ENCODE peak calls at places on chromosome 1, in five cellular contexts. W is iris pigment epithelial cell, A is tibial nerve, K is EL, S is GM13976. C is an unnamed sample.

GRCh38 chr1:42420911-42421585 is 34.8 kb downstream of the ZMYND12 start:
- DNase-seq in S (no peak), K (peak), W (peak), A (no peak), C (peak)

GRCh38 chr1:202113690-202114300 is 8.9 kb upstream of the GPR37L1 start:
- DNase-seq in A (no peak), W (no peak), K (no peak), S (peak), C (no peak)

GRCh38 chr1:167105150-167105840 is 11.4 kb downstream of the STYXL2 start:
- DNase-seq in K (no peak), A (no peak), S (no peak), W (no peak), C (no peak)

GRCh38 chr1:238492271-238492670 is 601.5 kb upstream of the ZP4 start:
- DNase-seq in S (no peak), K (no peak), A (no peak), W (no peak), C (no peak)

GRCh38 chr1:59354754-59355337 is 58.0 kb downstream of the FGGY start:
- DNase-seq in K (no peak), A (peak), W (no peak), S (peak), C (no peak)

GRCh38 chr1:93631626-93632365 is 49.8 kb downstream of the BCAR3 start:
- DNase-seq in S (no peak), W (peak), A (no peak), K (no peak), C (no peak)

GRCh38 chr1:93177991-93178390 is 2.2 kb downstream of the TMED5 start:
- DNase-seq in A (no peak), K (peak), S (no peak), W (peak), C (peak)

GRCh38 chr1:36537190-36537768 is 54.6 kb upstream of the CSF3R start:
- DNase-seq in S (no peak), W (no peak), K (no peak), A (no peak), C (no peak)

GRCh38 chr1:67347688-67348472 is 40.2 kb downstream of the IL12RB2 start:
- DNase-seq in A (peak), S (no peak), K (peak), W (peak), C (peak)

GRCh38 chr1:156082111-156083091 is at the start of gene MEX3A:
- DNase-seq in S (peak), A (no peak), W (peak), K (peak), C (peak)

GRCh38 chr1:161200992-161201827 is 957 bp upstream of the NDUFS2 start:
- DNase-seq in A (no peak), K (peak), S (peak), W (peak), C (peak)

GRCh38 chr1:34403156-34403555 is 226.4 kb downstream of the C1orf94 start:
- DNase-seq in S (no peak), K (no peak), A (no peak), W (no peak), C (no peak)

GRCh38 chr1:164723296-164723731 is 164.3 kb downstream of the PBX1 start:
- DNase-seq in A (no peak), W (no peak), S (no peak), K (no peak), C (no peak)

GRCh38 chr1:104056786-104057185 is 307.1 kb downstream of the AMY1C start:
- DNase-seq in K (no peak), A (no peak), S (no peak), W (no peak), C (no peak)

GRCh38 chr1:94537254-94537653 is 4.3 kb downstream of the F3 start:
- DNase-seq in K (no peak), W (no peak), S (no peak), A (no peak), C (no peak)

GRCh38 chr1:85576642-85577420 is 3.7 kb upstream of the CCN1 start:
- DNase-seq in K (peak), A (peak), W (peak), S (peak), C (peak)

GRCh38 chr1:5491207-5491904 is 500.9 kb downstream of the NPHP4 start:
- DNase-seq in K (no peak), S (no peak), A (no peak), W (no peak), C (no peak)

GRCh38 chr1:203996126-203996525 is 76.8 kb upstream of the SOX13 start:
- DNase-seq in S (no peak), K (no peak), W (peak), A (no peak), C (no peak)

GRCh38 chr1:4702464-4702863 is 48.1 kb downstream of the AJAP1 start:
- DNase-seq in W (no peak), A (no peak), S (no peak), K (no peak), C (no peak)

GRCh38 chr1:153344718-153345025 is 4.0 kb downstream of the PGLYRP4 start:
- DNase-seq in A (no peak), K (no peak), S (peak), W (no peak), C (no peak)

GRCh38 chr1:182069028-182069466 is 7.5 kb upstream of the ZNF648 start:
- DNase-seq in A (no peak), K (peak), S (peak), W (peak), C (peak)

GRCh38 chr1:15324867-15325335 is 77.9 kb downstream of the FHAD1 start:
- DNase-seq in K (no peak), A (no peak), S (no peak), W (no peak), C (no peak)

GRCh38 chr1:182281541-182281940 is 110.0 kb downstream of the GLUL start:
- DNase-seq in S (no peak), K (no peak), A (peak), W (no peak), C (no peak)

GRCh38 chr1:243791586-243792267 is 58.3 kb downstream of the AKT3 start:
- DNase-seq in K (no peak), A (peak), W (peak), S (no peak), C (no peak)

GRCh38 chr1:201021333-201022177 is 2.0 kb downstream of the KIF21B start:
- DNase-seq in W (no peak), A (no peak), S (no peak), K (no peak), C (no peak)

GRCh38 chr1:106700151-106700550 is 356.3 kb upstream of the PRMT6 start:
- DNase-seq in W (no peak), K (peak), A (no peak), S (no peak), C (peak)

GRCh38 chr1:113756461-113756860 is 2.8 kb downstream of the PHTF1 start:
- DNase-seq in A (no peak), W (no peak), S (no peak), K (no peak), C (no peak)

GRCh38 chr1:184289825-184290550 is 96.8 kb upstream of the C1orf21 start:
- DNase-seq in K (no peak), S (no peak), W (peak), A (no peak), C (no peak)

GRCh38 chr1:233897325-233898162 is 6.9 kb upstream of the SLC35F3 start:
- DNase-seq in K (no peak), S (peak), W (no peak), A (no peak), C (no peak)

GRCh38 chr1:151989131-151989868 is 4.4 kb downstream of the S100A10 start:
- DNase-seq in A (peak), W (peak), S (no peak), K (peak), C (peak)

GRCh38 chr1:94992161-94992560 is 65.3 kb upstream of the CNN3 start:
- DNase-seq in W (no peak), A (no peak), K (no peak), S (no peak), C (no peak)

GRCh38 chr1:198811436-198811835 is 172.6 kb downstream of the PTPRC start:
- DNase-seq in W (no peak), K (no peak), A (no peak), S (no peak), C (no peak)

GRCh38 chr1:157145081-157145480 is 6.9 kb upstream of the ETV3 start:
- DNase-seq in K (peak), A (no peak), S (no peak), W (no peak), C (peak)

GRCh38 chr1:228650141-228650540 is 85.1 kb upstream of the RHOU start:
- DNase-seq in A (no peak), W (no peak), K (no peak), S (no peak), C (no peak)

GRCh38 chr1:110746644-110747259 is 72.0 kb upstream of the KCNA3 start:
- DNase-seq in S (peak), A (no peak), K (peak), W (peak), C (peak)

GRCh38 chr1:210072129-210072528 is 134.1 kb downstream of the SYT14 start:
- DNase-seq in S (no peak), K (peak), W (no peak), A (no peak), C (no peak)

C was measured in IMR-90.